ENCODE peak calls at places on chromosomes 5 and 9, in eight cellular contexts. E, L, T, S, G, B, X and F are unnamed samples.

GRCh38 chr5:141604318-141604717 is 14.5 kb downstream of the DIAPH1 start:
- DNase-seq in E (no peak), L (peak), T (peak), S (no peak), G (peak), B (peak), X (peak), F (peak)

GRCh38 chr9:115593587-115594091 is 475.7 kb upstream of the TNC start:
- DNase-seq in E (no peak), L (peak), T (peak), S (no peak), G (no peak), B (no peak), X (no peak), F (no peak)

GRCh38 chr9:128057724-128058409 is 9.3 kb downstream of the NAIF1 start:
- DNase-seq in E (no peak), L (no peak), T (peak), S (no peak), G (no peak), B (no peak), X (no peak), F (no peak)

GRCh38 chr9:93092171-93092991 is 3.6 kb upstream of the CARD19 start:
- DNase-seq in E (no peak), L (no peak), T (no peak), S (peak), G (peak), B (peak), X (peak), F (peak)

GRCh38 chr9:134765785-134766184 is 114.8 kb upstream of the FCN2 start:
- DNase-seq in E (no peak), L (no peak), T (no peak), S (no peak), G (no peak), B (no peak), X (no peak), F (no peak)

GRCh38 chr9:34571180-34571800 is 18.2 kb downstream of the CNTFR start:
- DNase-seq in E (no peak), L (no peak), T (no peak), S (no peak), G (no peak), B (no peak), X (no peak), F (no peak)

GRCh38 chr5:96297867-96298266 is 135.2 kb downstream of the PCSK1 start:
- DNase-seq in E (no peak), L (no peak), T (peak), S (no peak), G (no peak), B (no peak), X (no peak), F (no peak)

GRCh38 chr9:109574061-109574882 is 76.2 kb upstream of the PTPN3 start:
- DNase-seq in E (no peak), L (peak), T (peak), S (no peak), G (peak), B (peak), X (no peak), F (no peak)

GRCh38 chr9:133930046-133931015 is 61.8 kb downstream of the VAV2 start:
- DNase-seq in E (no peak), L (no peak), T (no peak), S (no peak), G (no peak), B (no peak), X (no peak), F (no peak)

GRCh38 chr9:110452227-110452801 is 114.7 kb upstream of the TXNDC8 start:
- DNase-seq in E (no peak), L (no peak), T (no peak), S (no peak), G (no peak), B (no peak), X (no peak), F (no peak)

GRCh38 chr5:137207023-137207760 is 291.9 kb downstream of the SPOCK1 start:
- DNase-seq in E (no peak), L (no peak), T (peak), S (no peak), G (peak), B (peak), X (no peak), F (no peak)

GRCh38 chr5:90093931-90094485 is 315.5 kb downstream of the CETN3 start:
- DNase-seq in E (no peak), L (no peak), T (no peak), S (no peak), G (no peak), B (no peak), X (no peak), F (no peak)

GRCh38 chr5:68077349-68077894 is 138.1 kb upstream of the PIK3R1 start:
- DNase-seq in E (no peak), L (no peak), T (no peak), S (no peak), G (no peak), B (no peak), X (no peak), F (no peak)

GRCh38 chr9:96686638-96687335 is 31.7 kb upstream of the PRXL2C start:
- DNase-seq in E (peak), L (peak), T (peak), S (peak), G (peak), B (peak), X (peak), F (peak)

GRCh38 chr5:172486451-172486850 is 32.1 kb upstream of the SH3PXD2B start:
- DNase-seq in E (no peak), L (no peak), T (no peak), S (no peak), G (no peak), B (no peak), X (no peak), F (no peak)

GRCh38 chr9:135230386-135230765 is 142.9 kb downstream of the OLFM1 start:
- DNase-seq in E (no peak), L (no peak), T (no peak), S (no peak), G (no peak), B (no peak), X (no peak), F (no peak)

GRCh38 chr5:124007675-124008398 is 495.9 kb downstream of the CSNK1G3 start:
- DNase-seq in E (no peak), L (no peak), T (no peak), S (no peak), G (no peak), B (no peak), X (no peak), F (no peak)

GRCh38 chr5:62682059-62682458 is 103.4 kb downstream of the LRRC70 start:
- DNase-seq in E (no peak), L (no peak), T (no peak), S (no peak), G (no peak), B (no peak), X (no peak), F (no peak)

GRCh38 chr9:131407717-131408195 is 13.9 kb downstream of the PRRC2B start:
- DNase-seq in E (no peak), L (no peak), T (peak), S (no peak), G (peak), B (peak), X (peak), F (no peak)

GRCh38 chr5:74543162-74543995 is 97.1 kb downstream of the ENC1 start:
- DNase-seq in E (no peak), L (no peak), T (peak), S (no peak), G (no peak), B (no peak), X (no peak), F (no peak)

GRCh38 chr9:70634696-70635095 is 220.2 kb upstream of the KLF9 start:
- DNase-seq in E (no peak), L (no peak), T (no peak), S (no peak), G (no peak), B (no peak), X (no peak), F (no peak)

GRCh38 chr5:154265197-154265578 is 74.7 kb downstream of the GALNT10 start:
- DNase-seq in E (no peak), L (no peak), T (no peak), S (no peak), G (no peak), B (no peak), X (no peak), F (no peak)

GRCh38 chr9:116471093-116471906 is 215.8 kb upstream of the TRIM32 start:
- DNase-seq in E (no peak), L (peak), T (peak), S (peak), G (peak), B (peak), X (no peak), F (no peak)

GRCh38 chr5:38600334-38601045 is 44.0 kb upstream of the LIFR start:
- DNase-seq in E (no peak), L (no peak), T (no peak), S (no peak), G (no peak), B (no peak), X (no peak), F (no peak)

GRCh38 chr5:32170303-32171170 is 3.6 kb downstream of the GOLPH3 start:
- DNase-seq in E (no peak), L (no peak), T (no peak), S (no peak), G (no peak), B (no peak), X (no peak), F (no peak)

GRCh38 chr9:99721898-99722297 is 99.8 kb upstream of the NR4A3 start:
- DNase-seq in E (no peak), L (no peak), T (no peak), S (no peak), G (no peak), B (no peak), X (no peak), F (no peak)

GRCh38 chr5:173053041-173053440 is 3.1 kb upstream of the CREBRF start:
- DNase-seq in E (no peak), L (no peak), T (no peak), S (no peak), G (no peak), B (no peak), X (no peak), F (no peak)

GRCh38 chr9:85501474-85501873 is 240.3 kb downstream of the AGTPBP1 start:
- DNase-seq in E (no peak), L (no peak), T (no peak), S (no peak), G (no peak), B (no peak), X (no peak), F (no peak)

DNA sequence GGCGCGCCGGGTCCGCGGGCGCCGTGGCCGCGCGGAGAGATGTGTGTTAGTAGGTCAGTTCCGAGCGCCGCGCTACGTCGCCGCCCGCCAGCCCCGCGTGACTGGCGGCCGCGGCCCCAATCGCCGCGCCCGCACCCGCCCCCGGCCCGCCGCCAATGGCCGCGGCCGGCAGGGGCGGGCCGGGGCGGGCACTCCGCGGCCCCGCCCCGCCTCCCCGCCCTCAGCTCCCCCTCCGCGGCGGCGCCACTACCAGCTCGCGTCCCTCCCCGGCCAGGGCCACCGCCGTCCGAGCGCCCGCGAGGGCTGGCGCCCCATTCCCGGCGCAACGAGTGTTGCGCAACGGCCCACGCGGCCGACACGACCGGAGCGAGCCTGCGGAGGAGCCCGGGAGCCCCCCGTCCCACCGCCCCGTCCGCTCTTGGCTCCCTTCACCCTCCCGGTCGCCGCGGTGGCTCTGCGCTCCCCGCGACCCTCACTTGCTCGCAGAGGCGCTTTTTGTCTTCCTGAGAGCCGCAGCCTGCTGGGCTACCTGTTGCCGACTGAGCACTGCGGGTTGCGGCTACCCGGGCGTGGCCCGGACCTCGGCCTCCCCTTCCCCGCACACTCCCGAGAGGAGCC is at the start of gene NFIL3:
- DNase-seq in E (peak), L (peak), T (peak), S (peak), G (peak), B (peak), X (peak), F (peak)
- TF ChIP-seq POLR2A in E (peak), L (peak), T (peak), S (peak), G (no peak), B (peak), X (peak), F (no peak)

DNA sequence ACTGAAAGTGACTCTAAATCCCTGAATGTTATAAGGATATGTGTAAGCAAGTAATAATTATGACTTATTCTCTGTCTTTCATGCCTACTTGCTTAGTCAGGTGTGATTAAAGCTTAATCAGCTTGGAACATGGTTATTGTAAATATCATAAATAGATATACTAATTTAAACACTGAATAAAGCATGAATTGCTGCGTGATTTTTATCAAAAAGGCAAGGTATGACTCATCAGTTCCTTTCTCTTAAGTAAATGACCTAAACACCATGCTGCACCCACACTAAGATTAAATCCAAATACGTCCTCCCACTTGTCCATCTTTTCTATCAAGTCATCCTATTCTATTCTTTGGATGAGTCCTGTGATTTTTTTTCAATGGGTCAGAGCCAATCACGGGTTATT is 124.6 kb upstream of the MTAP start:
- DNase-seq in E (no peak), L (no peak), T (no peak), S (no peak), G (no peak), B (no peak), X (no peak), F (no peak)
- TF ChIP-seq POLR2A in E (no peak), L (no peak), T (no peak), S (no peak), G (no peak), B (no peak), X (no peak), F (no peak)

DNA sequence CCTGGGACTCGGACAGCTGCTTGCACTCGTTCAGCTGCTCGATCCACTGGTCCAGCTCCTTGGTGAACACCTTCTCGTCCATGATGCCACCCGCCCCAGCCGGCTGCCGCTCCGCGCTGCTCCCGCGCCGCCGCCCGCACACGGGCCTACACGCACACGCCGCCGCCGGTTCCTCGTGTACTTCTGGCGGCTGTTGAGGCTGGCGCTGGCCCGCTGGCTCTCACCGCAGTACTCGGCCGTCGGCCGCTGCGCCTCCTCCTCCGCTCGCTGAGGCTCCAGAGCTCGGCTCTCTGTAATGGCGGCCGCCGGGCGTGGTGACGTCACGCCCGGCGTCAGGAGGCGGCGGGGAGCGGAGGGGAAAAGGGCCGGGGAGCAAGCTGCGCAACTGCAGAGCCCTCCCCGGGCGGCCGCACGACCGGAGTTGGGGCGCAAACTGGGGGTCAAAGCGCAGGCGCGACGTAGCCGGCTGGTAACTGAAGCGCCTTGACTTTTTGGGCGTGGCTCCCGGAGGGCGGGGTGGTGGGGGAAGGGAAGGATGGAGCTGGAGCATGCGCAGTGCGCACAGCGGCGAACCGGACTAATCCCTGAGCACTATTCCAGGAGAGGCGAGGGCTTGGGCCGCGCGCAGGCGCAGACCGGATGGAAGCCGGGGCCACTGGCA is at the start of gene PPP2CA:
- DNase-seq in E (peak), L (peak), T (peak), S (peak), G (peak), B (peak), X (peak), F (peak)
- TF ChIP-seq POLR2A in E (peak), L (peak), T (no peak), S (peak), G (peak), B (peak), X (peak), F (peak)

GRCh38 chr9:91557352-91557751 is 133.7 kb upstream of the NFIL3 start:
- DNase-seq in E (no peak), L (no peak), T (no peak), S (no peak), G (no peak), B (no peak), X (no peak), F (no peak)

GRCh38 chr9:91560301-91560700 is 136.7 kb upstream of the NFIL3 start:
- DNase-seq in E (no peak), L (no peak), T (no peak), S (no peak), G (no peak), B (no peak), X (no peak), F (no peak)

GRCh38 chr9:91558879-91559278 is 135.2 kb upstream of the NFIL3 start:
- DNase-seq in E (no peak), L (no peak), T (no peak), S (no peak), G (no peak), B (no peak), X (no peak), F (no peak)

GRCh38 chr9:91564081-91564670 is 140.5 kb upstream of the NFIL3 start:
- DNase-seq in E (no peak), L (no peak), T (no peak), S (no peak), G (no peak), B (no peak), X (no peak), F (no peak)

DNA sequence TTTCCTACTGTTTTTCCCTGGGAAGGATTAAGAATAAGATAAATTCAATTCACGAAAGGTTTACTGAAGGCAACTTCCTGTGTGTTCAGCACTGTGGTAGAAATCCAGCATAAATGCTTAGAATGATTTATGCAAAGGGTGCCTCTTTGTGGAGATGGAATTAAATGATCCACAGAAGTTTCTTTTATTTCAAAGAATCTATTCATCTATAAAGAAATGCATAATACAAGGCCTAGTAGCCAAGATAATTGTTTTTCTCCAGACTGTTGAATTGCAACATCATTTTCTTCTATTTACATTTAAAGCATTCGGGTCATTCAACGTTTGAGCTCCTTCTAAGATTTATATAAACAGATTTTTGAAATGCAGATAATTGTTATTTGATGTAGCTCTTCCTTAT is 138.8 kb upstream of the NFIL3 start:
- DNase-seq in E (no peak), L (no peak), T (no peak), S (no peak), G (no peak), B (no peak), X (no peak), F (no peak)
- TF ChIP-seq POLR2A in E (no peak), L (no peak), T (no peak), S (no peak), G (no peak), B (no peak), X (no peak), F (no peak)

DNA sequence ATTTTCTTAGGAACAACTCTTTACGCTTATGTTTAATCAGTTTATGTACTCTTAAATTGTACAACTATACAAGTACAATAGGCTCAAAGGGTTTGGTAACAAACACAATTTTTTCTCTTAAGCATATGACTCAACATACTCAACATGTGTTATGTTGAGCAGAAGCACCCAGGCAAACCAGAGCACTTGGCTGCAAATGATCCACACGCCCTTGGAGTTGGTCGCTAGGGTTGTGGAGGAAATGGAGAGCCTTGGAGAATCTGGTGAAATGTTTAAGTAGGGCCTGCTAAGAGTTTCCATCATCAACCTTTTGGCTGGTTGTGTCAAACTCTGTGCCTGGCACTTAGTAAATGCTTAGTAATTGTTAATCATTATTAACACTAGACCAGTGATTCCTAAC is 25.1 kb upstream of the MIER3 start:
- DNase-seq in E (no peak), L (no peak), T (no peak), S (no peak), G (no peak), B (no peak), X (no peak), F (no peak)
- TF ChIP-seq POLR2A in E (no peak), L (no peak), T (no peak), S (no peak), G (no peak), B (no peak), X (no peak), F (no peak)